ENCODE peak calls at places on chromosome 3, in eight cellular contexts. One of them, this sample, is unnamed.

GRCh38 chr3:99875925-99876781 is 58.5 kb downstream of the CMSS1 start:
- DNase-seq in NCI-H774: no peak
- DNase-seq in naive thymus-derived CD4-positive, alpha-beta T cell: peak; percentile 68
- DNase-seq in CD8-positive, alpha-beta memory T cell: peak; percentile 74
- DNase-seq in NCI-H1092: peak; percentile 59
- DNase-seq in endothelial cell: peak; percentile 84
- DNase-seq in pulmonary artery endothelial cell: peak; percentile 43
- DNase-seq in DMS153: peak; percentile 47
- DNase-seq in this sample: no peak

GRCh38 chr3:49199900-49200281 is 28.5 kb downstream of the KLHDC8B start:
- DNase-seq in NCI-H774: no peak
- DNase-seq in naive thymus-derived CD4-positive, alpha-beta T cell: no peak
- DNase-seq in CD8-positive, alpha-beta memory T cell: no peak
- DNase-seq in NCI-H1092: no peak
- DNase-seq in endothelial cell: no peak
- DNase-seq in pulmonary artery endothelial cell: no peak
- DNase-seq in DMS153: no peak
- DNase-seq in this sample: no peak

GRCh38 chr3:124261301-124261700 is 269.4 kb upstream of the ROPN1 start:
- DNase-seq in NCI-H774: no peak
- DNase-seq in naive thymus-derived CD4-positive, alpha-beta T cell: no peak
- DNase-seq in CD8-positive, alpha-beta memory T cell: no peak
- DNase-seq in NCI-H1092: no peak
- DNase-seq in endothelial cell: no peak
- DNase-seq in pulmonary artery endothelial cell: no peak
- DNase-seq in DMS153: no peak
- DNase-seq in this sample: no peak

GRCh38 chr3:30689202-30689641 is 82.8 kb downstream of the TGFBR2 start:
- DNase-seq in NCI-H774: no peak
- DNase-seq in naive thymus-derived CD4-positive, alpha-beta T cell: no peak
- DNase-seq in CD8-positive, alpha-beta memory T cell: no peak
- DNase-seq in NCI-H1092: no peak
- DNase-seq in endothelial cell: no peak
- DNase-seq in pulmonary artery endothelial cell: peak; percentile 51
- DNase-seq in DMS153: no peak
- DNase-seq in this sample: no peak

GRCh38 chr3:103184772-103185171 is 750.0 kb downstream of the ZPLD1 start:
- DNase-seq in NCI-H774: no peak
- DNase-seq in naive thymus-derived CD4-positive, alpha-beta T cell: no peak
- DNase-seq in CD8-positive, alpha-beta memory T cell: no peak
- DNase-seq in NCI-H1092: no peak
- DNase-seq in endothelial cell: no peak
- DNase-seq in pulmonary artery endothelial cell: no peak
- DNase-seq in DMS153: no peak
- DNase-seq in this sample: no peak

GRCh38 chr3:63872135-63872924 is 8.7 kb downstream of the ATXN7 start:
- DNase-seq in NCI-H774: no peak
- DNase-seq in naive thymus-derived CD4-positive, alpha-beta T cell: no peak
- DNase-seq in CD8-positive, alpha-beta memory T cell: no peak
- DNase-seq in NCI-H1092: no peak
- DNase-seq in endothelial cell: no peak
- DNase-seq in pulmonary artery endothelial cell: no peak
- DNase-seq in DMS153: no peak
- DNase-seq in this sample: no peak

GRCh38 chr3:132987396-132987795 is 50.8 kb upstream of the TMEM108 start:
- DNase-seq in NCI-H774: no peak
- DNase-seq in naive thymus-derived CD4-positive, alpha-beta T cell: no peak
- DNase-seq in CD8-positive, alpha-beta memory T cell: no peak
- DNase-seq in NCI-H1092: no peak
- DNase-seq in endothelial cell: no peak
- DNase-seq in pulmonary artery endothelial cell: no peak
- DNase-seq in DMS153: no peak
- DNase-seq in this sample: no peak

GRCh38 chr3:61743686-61744242 is 182.4 kb downstream of the PTPRG start:
- DNase-seq in NCI-H774: no peak
- DNase-seq in naive thymus-derived CD4-positive, alpha-beta T cell: no peak
- DNase-seq in CD8-positive, alpha-beta memory T cell: no peak
- DNase-seq in NCI-H1092: no peak
- DNase-seq in endothelial cell: no peak
- DNase-seq in pulmonary artery endothelial cell: no peak
- DNase-seq in DMS153: no peak
- DNase-seq in this sample: no peak

GRCh38 chr3:197907196-197907595 is 42.8 kb upstream of the RPL35A start:
- DNase-seq in NCI-H774: no peak
- DNase-seq in naive thymus-derived CD4-positive, alpha-beta T cell: no peak
- DNase-seq in CD8-positive, alpha-beta memory T cell: no peak
- DNase-seq in NCI-H1092: no peak
- DNase-seq in endothelial cell: no peak
- DNase-seq in pulmonary artery endothelial cell: no peak
- DNase-seq in DMS153: no peak
- DNase-seq in this sample: no peak

GRCh38 chr3:18058666-18059065 is 316.2 kb upstream of the TBC1D5 start:
- DNase-seq in NCI-H774: no peak
- DNase-seq in naive thymus-derived CD4-positive, alpha-beta T cell: no peak
- DNase-seq in CD8-positive, alpha-beta memory T cell: no peak
- DNase-seq in NCI-H1092: no peak
- DNase-seq in endothelial cell: no peak
- DNase-seq in pulmonary artery endothelial cell: no peak
- DNase-seq in DMS153: no peak
- DNase-seq in this sample: no peak

GRCh38 chr3:149970716-149971402 is at the start of gene PFN2:
- DNase-seq in NCI-H774: peak; percentile 95
- DNase-seq in naive thymus-derived CD4-positive, alpha-beta T cell: peak; percentile 64
- DNase-seq in CD8-positive, alpha-beta memory T cell: peak; percentile 74
- DNase-seq in NCI-H1092: peak; percentile 76
- DNase-seq in endothelial cell: peak; percentile 74
- DNase-seq in pulmonary artery endothelial cell: no peak
- DNase-seq in DMS153: peak; percentile 77
- DNase-seq in this sample: peak; percentile 58

GRCh38 chr3:47009225-47010049 is 30.0 kb downstream of the NBEAL2 start:
- DNase-seq in NCI-H774: no peak
- DNase-seq in naive thymus-derived CD4-positive, alpha-beta T cell: peak; percentile 68
- DNase-seq in CD8-positive, alpha-beta memory T cell: peak; percentile 91
- DNase-seq in NCI-H1092: peak; percentile 79
- DNase-seq in endothelial cell: peak; percentile 73
- DNase-seq in pulmonary artery endothelial cell: peak; percentile 64
- DNase-seq in DMS153: peak; percentile 74
- DNase-seq in this sample: no peak

GRCh38 chr3:177005718-177006405 is 191.4 kb downstream of the TBL1XR1 start:
- DNase-seq in NCI-H774: no peak
- DNase-seq in naive thymus-derived CD4-positive, alpha-beta T cell: no peak
- DNase-seq in CD8-positive, alpha-beta memory T cell: no peak
- DNase-seq in NCI-H1092: no peak
- DNase-seq in endothelial cell: no peak
- DNase-seq in pulmonary artery endothelial cell: no peak
- DNase-seq in DMS153: no peak
- DNase-seq in this sample: no peak

GRCh38 chr3:192847918-192848317 is 69.7 kb downstream of the MB21D2 start:
- DNase-seq in NCI-H774: no peak
- DNase-seq in naive thymus-derived CD4-positive, alpha-beta T cell: no peak
- DNase-seq in CD8-positive, alpha-beta memory T cell: no peak
- DNase-seq in NCI-H1092: no peak
- DNase-seq in endothelial cell: no peak
- DNase-seq in pulmonary artery endothelial cell: no peak
- DNase-seq in DMS153: no peak
- DNase-seq in this sample: no peak